ENCODE peak calls at places on chromosome 13, in four cellular contexts. B, K, S and T are unnamed samples.

GRCh38 chr13:77584111-77584510 is 48.6 kb downstream of the SCEL start:
- DNase-seq in S (no peak), K (no peak), B (no peak), T (peak)

GRCh38 chr13:63299995-63300394 is 1884.3 kb upstream of the PCDH20 start:
- DNase-seq in K (no peak), B (no peak), S (no peak), T (no peak)

GRCh38 chr13:95463516-95463915 is 89.0 kb upstream of the CLDN10 start:
- DNase-seq in K (no peak), S (no peak), B (no peak), T (no peak)

GRCh38 chr13:39148513-39148961 is 110.3 kb downstream of the NHLRC3 start:
- DNase-seq in K (peak), B (no peak), S (no peak), T (peak)

GRCh38 chr13:112718318-112718717 is 28.5 kb downstream of the ATP11A start:
- DNase-seq in S (no peak), B (peak), K (no peak), T (no peak)

GRCh38 chr13:63307239-63307638 is 1891.6 kb upstream of the PCDH20 start:
- DNase-seq in K (no peak), S (no peak), B (no peak), T (no peak)

GRCh38 chr13:21071015-21071414 is 9.6 kb upstream of the LATS2 start:
- DNase-seq in S (no peak), B (no peak), K (no peak), T (no peak)

GRCh38 chr13:99312493-99312883 is 5.3 kb upstream of the GPR183 start:
- DNase-seq in B (peak), S (no peak), K (peak), T (no peak)

GRCh38 chr13:100859861-100860260 is 185.3 kb upstream of the TMTC4 start:
- DNase-seq in B (no peak), S (no peak), K (no peak), T (no peak)

GRCh38 chr13:72514141-72514540 is 213.3 kb downstream of the MZT1 start:
- DNase-seq in S (no peak), B (no peak), K (no peak), T (no peak)

GRCh38 chr13:35891973-35892441 is 239.2 kb downstream of the DCLK1 start:
- DNase-seq in B (no peak), K (no peak), S (no peak), T (no peak)

GRCh38 chr13:45527699-45528462 is 63.1 kb downstream of the COG3 start:
- DNase-seq in B (no peak), S (no peak), K (no peak), T (no peak)

GRCh38 chr13:99165753-99166587 is 34.7 kb upstream of the UBAC2 start:
- DNase-seq in S (no peak), B (no peak), K (no peak), T (no peak)

GRCh38 chr13:25217023-25217909 is 45.2 kb upstream of the AMER2 start:
- DNase-seq in S (no peak), K (no peak), B (peak), T (no peak)

GRCh38 chr13:91894311-91894710 is 495.9 kb downstream of the GPC5 start:
- DNase-seq in K (no peak), B (no peak), S (no peak), T (no peak)

GRCh38 chr13:18991054-18991453 is 190.6 kb downstream of the TUBA3C start:
- DNase-seq in S (no peak), B (no peak), K (no peak), T (no peak)

GRCh38 chr13:19766637-19767036 is 16.1 kb downstream of the PSPC1 start:
- DNase-seq in B (no peak), S (no peak), K (no peak), T (no peak)

GRCh38 chr13:32791545-32792172 is 205.4 kb downstream of the PDS5B start:
- DNase-seq in S (no peak), K (no peak), B (no peak), T (no peak)

GRCh38 chr13:44142540-44142867 is 231.1 kb upstream of the SERP2 start:
- DNase-seq in K (peak), S (no peak), B (no peak), T (no peak)

GRCh38 chr13:27504541-27504940 is 54.2 kb upstream of the MTIF3 start:
- DNase-seq in K (no peak), B (no peak), S (no peak), T (no peak)

GRCh38 chr13:97364827-97365226 is 69.1 kb upstream of the RAP2A start:
- DNase-seq in B (no peak), K (no peak), S (no peak), T (no peak)

GRCh38 chr13:29702912-29703351 is 107.4 kb upstream of the SLC7A1 start:
- DNase-seq in S (no peak), K (peak), B (peak), T (no peak)

GRCh38 chr13:76993021-76993420 is 1.1 kb downstream of the CLN5 start:
- DNase-seq in B (no peak), S (no peak), K (peak), T (no peak)

GRCh38 chr13:99063952-99064351 is 86.1 kb upstream of the DOCK9 start:
- DNase-seq in K (no peak), S (no peak), B (no peak), T (no peak)

GRCh38 chr13:29081036-29081435 is 260.9 kb downstream of the MTUS2 start:
- DNase-seq in K (no peak), S (no peak), B (no peak), T (no peak)

GRCh38 chr13:50081106-50081898 is 66.1 kb downstream of the KCNRG start:
- DNase-seq in S (peak), K (peak), B (peak), T (no peak)

GRCh38 chr13:114092468-114092867 is 40.0 kb downstream of the RASA3 start:
- DNase-seq in B (no peak), S (no peak), K (no peak), T (no peak)

GRCh38 chr13:102045713-102046112 is 356.1 kb downstream of the FGF14 start:
- DNase-seq in K (no peak), B (no peak), S (no peak), T (no peak)

GRCh38 chr13:33032037-33032625 is 15.9 kb downstream of the KL start:
- DNase-seq in K (no peak), S (no peak), B (peak), T (no peak)

GRCh38 chr13:112752711-112753541 is 63.1 kb downstream of the ATP11A start:
- DNase-seq in B (no peak), S (no peak), K (no peak), T (no peak)

GRCh38 chr13:48160879-48161278 is 66.0 kb upstream of the MED4 start:
- DNase-seq in K (peak), S (no peak), B (no peak), T (no peak)

GRCh38 chr13:105920375-105920774 is 615.1 kb downstream of the EFNB2 start:
- DNase-seq in B (no peak), K (no peak), S (no peak), T (no peak)

GRCh38 chr13:19173752-19174151 is 7.9 kb downstream of the TUBA3C start:
- DNase-seq in K (no peak), S (no peak), B (no peak), T (no peak)